ENCODE peak calls at places on chromosomes 3 and 15, in six cellular contexts. D is C1 segment of cervical spinal cord; B is activated CD4-positive, alpha-beta T cell treated with anti-CD3 and anti-CD28 coated beads, Interleukin-2, amount 50 U/mL, for 24 hours; M is activated T-cell treated with anti-CD3 and anti-CD28 coated beads for 1 hour; X is fibroblast of the aortic adventitia; C is T-cell. G is an unnamed sample.

GRCh38 chr3:128372281-128372680 is 94.4 kb downstream of the DNAJB8 start:
- DNase-seq in X (no peak), D (no peak), C (no peak), B (no peak), M (no peak), G (no peak)

GRCh38 chr15:67685008-67685599 is 140.2 kb upstream of the SKOR1 start:
- DNase-seq in D (no peak), C (no peak), M (no peak), X (peak; percentile 47), B (no peak), G (no peak)

GRCh38 chr3:18440053-18440768 is 15.1 kb upstream of the SATB1 start:
- DNase-seq in X (no peak), D (no peak), B (no peak), C (no peak), M (no peak), G (no peak)

GRCh38 chr15:81410318-81410753 is 36.3 kb upstream of the TMC3 start:
- DNase-seq in M (no peak), D (no peak), X (peak; percentile 92), C (peak; percentile 7), B (no peak), G (no peak)

GRCh38 chr3:175732053-175732452 is 872.9 kb downstream of the NAALADL2 start:
- DNase-seq in C (no peak), M (no peak), B (no peak), D (no peak), X (no peak), G (no peak)

GRCh38 chr15:33145447-33145846 is 49.1 kb downstream of the FMN1 start:
- DNase-seq in X (no peak), D (no peak), C (no peak), M (no peak), B (no peak), G (no peak)

GRCh38 chr3:36904641-36905040 is 40.2 kb downstream of the TRANK1 start:
- DNase-seq in X (peak; percentile 32), C (no peak), B (no peak), D (no peak), M (no peak), G (no peak)

GRCh38 chr3:51974963-51975856 is at the start of gene ABHD14A:
- DNase-seq in D (no peak), X (peak; percentile 67), M (peak; percentile 54), C (peak; percentile 70), B (peak; percentile 56), G (no peak)

GRCh38 chr3:4531478-4532025 is 38.4 kb downstream of the ITPR1 start:
- DNase-seq in M (no peak), C (no peak), D (no peak), X (no peak), B (no peak), G (no peak)

GRCh38 chr3:126880898-126881297 is 102.0 kb upstream of the PLXNA1 start:
- DNase-seq in B (no peak), C (no peak), D (no peak), X (no peak), M (no peak), G (no peak)

G was measured in SIG-M5.